ENCODE peak calls at places on chromosomes 3 and 15, in four cellular contexts. One of them, this sample, is unnamed.

GRCh38 chr15:41936649-41937567 is 35.4 kb downstream of the EHD4 start:
- DNase-seq in kidney epithelial cell: no peak
- DNase-seq in left ventricle myocardium inferior: no peak
- DNase-seq in GM10248: peak
- DNase-seq in this sample: no peak

GRCh38 chr15:94674251-94674650 is 442.9 kb downstream of the MCTP2 start:
- DNase-seq in kidney epithelial cell: peak
- DNase-seq in left ventricle myocardium inferior: no peak
- DNase-seq in GM10248: no peak
- DNase-seq in this sample: no peak

GRCh38 chr3:141489184-141489583 is 2.4 kb downstream of the RASA2 start:
- DNase-seq in kidney epithelial cell: no peak
- DNase-seq in left ventricle myocardium inferior: no peak
- DNase-seq in GM10248: no peak
- DNase-seq in this sample: no peak

GRCh38 chr15:22949074-22949547 is 31.1 kb downstream of the CYFIP1 start:
- DNase-seq in kidney epithelial cell: peak
- DNase-seq in left ventricle myocardium inferior: peak
- DNase-seq in GM10248: no peak
- DNase-seq in this sample: peak

GRCh38 chr3:99902091-99902490 is 84.4 kb downstream of the CMSS1 start:
- DNase-seq in kidney epithelial cell: no peak
- DNase-seq in left ventricle myocardium inferior: no peak
- DNase-seq in GM10248: no peak
- DNase-seq in this sample: no peak

GRCh38 chr3:52912885-52913731 is 15.8 kb upstream of the STIMATE start:
- DNase-seq in kidney epithelial cell: no peak
- DNase-seq in left ventricle myocardium inferior: no peak
- DNase-seq in GM10248: no peak
- DNase-seq in this sample: no peak

GRCh38 chr3:185961675-185962232 is 23.9 kb upstream of the TRA2B start:
- DNase-seq in kidney epithelial cell: no peak
- DNase-seq in left ventricle myocardium inferior: no peak
- DNase-seq in GM10248: no peak
- DNase-seq in this sample: no peak

GRCh38 chr3:53260286-53260785 is 4.5 kb upstream of the TKT start:
- DNase-seq in kidney epithelial cell: no peak
- DNase-seq in left ventricle myocardium inferior: no peak
- DNase-seq in GM10248: no peak
- DNase-seq in this sample: no peak

GRCh38 chr15:56042523-56042922 is 49.1 kb upstream of the NEDD4 start:
- DNase-seq in kidney epithelial cell: no peak
- DNase-seq in left ventricle myocardium inferior: no peak
- DNase-seq in GM10248: no peak
- DNase-seq in this sample: no peak
- TF ChIP-seq CTCF in kidney epithelial cell: no peak
- TF ChIP-seq CTCF in left ventricle myocardium inferior: no peak
- TF ChIP-seq CTCF in GM10248: no peak
- TF ChIP-seq CTCF in this sample: no peak

GRCh38 chr3:5004319-5005152 is 25.3 kb downstream of the BHLHE40 start:
- DNase-seq in kidney epithelial cell: no peak
- DNase-seq in left ventricle myocardium inferior: no peak
- DNase-seq in GM10248: no peak
- DNase-seq in this sample: no peak
- TF ChIP-seq CTCF in kidney epithelial cell: no peak
- TF ChIP-seq CTCF in left ventricle myocardium inferior: no peak
- TF ChIP-seq CTCF in GM10248: no peak
- TF ChIP-seq CTCF in this sample: no peak

GRCh38 chr3:195188530-195188917 is 82.4 kb downstream of the XXYLT1 start:
- DNase-seq in kidney epithelial cell: no peak
- DNase-seq in left ventricle myocardium inferior: no peak
- DNase-seq in GM10248: no peak
- DNase-seq in this sample: no peak
- TF ChIP-seq CTCF in kidney epithelial cell: no peak
- TF ChIP-seq CTCF in left ventricle myocardium inferior: no peak
- TF ChIP-seq CTCF in GM10248: no peak
- TF ChIP-seq CTCF in this sample: no peak

DNA sequence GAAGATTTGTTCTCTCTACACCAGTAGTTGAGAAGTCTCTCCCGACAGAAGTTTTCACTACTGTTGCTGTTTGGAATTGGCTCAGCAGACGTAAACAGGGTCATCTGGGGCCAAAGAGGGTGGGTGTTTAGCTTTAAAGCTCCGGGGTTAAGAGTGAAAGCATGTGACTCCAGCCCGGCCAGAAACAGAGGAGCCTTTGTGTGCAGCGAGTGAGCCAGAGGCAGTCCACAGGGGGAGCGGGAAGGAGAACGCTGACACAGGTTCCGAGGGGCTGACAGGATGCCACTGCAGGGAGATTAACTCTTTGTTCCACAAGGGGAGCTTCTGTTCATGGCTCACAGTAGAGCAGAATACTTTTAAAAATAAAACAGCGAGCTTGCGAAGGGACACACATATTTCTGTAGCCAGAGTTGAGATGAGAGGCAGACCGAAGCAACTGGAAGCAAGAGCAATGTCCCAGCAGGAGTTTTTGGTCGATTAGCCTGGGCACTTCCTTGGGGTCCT is 26.9 kb downstream of the BMF start:
- DNase-seq in kidney epithelial cell: no peak
- DNase-seq in left ventricle myocardium inferior: peak
- DNase-seq in GM10248: no peak
- DNase-seq in this sample: peak
- TF ChIP-seq CTCF in kidney epithelial cell: peak
- TF ChIP-seq CTCF in left ventricle myocardium inferior: peak
- TF ChIP-seq CTCF in GM10248: no peak
- TF ChIP-seq CTCF in this sample: no peak

GRCh38 chr3:69426905-69427304 is 41.0 kb upstream of the FRMD4B start:
- DNase-seq in kidney epithelial cell: no peak
- DNase-seq in left ventricle myocardium inferior: no peak
- DNase-seq in GM10248: no peak
- DNase-seq in this sample: no peak
- TF ChIP-seq CTCF in kidney epithelial cell: no peak
- TF ChIP-seq CTCF in left ventricle myocardium inferior: peak
- TF ChIP-seq CTCF in GM10248: no peak
- TF ChIP-seq CTCF in this sample: no peak

This sample was measured in nephron progenitor cell.